ENCODE peak calls at places on chromosomes 12 and 14, in five cellular contexts. G is uterus, B is HCT116, K is endothelial cell of umbilical vein, H is spleen. Z is an unnamed sample.

GRCh38 chr12:17062296-17063061 is 456.5 kb upstream of the LMO3 start:
- DNase-seq in K (no peak), G (no peak), H (no peak), B (no peak), Z (no peak)

GRCh38 chr12:72523754-72524153 is 251.6 kb downstream of the TRHDE start:
- DNase-seq in G (no peak), H (no peak), K (no peak), B (no peak), Z (no peak)

GRCh38 chr12:69966409-69966808 is 141.4 kb downstream of the MYRFL start:
- DNase-seq in G (no peak), K (no peak), B (peak; percentile 65), H (no peak), Z (no peak)

GRCh38 chr12:16150290-16150689 is 127.2 kb downstream of the SLC15A5 start:
- DNase-seq in G (no peak), H (no peak), K (no peak), B (no peak), Z (no peak)

GRCh38 chr14:76584271-76584702 is 177.0 kb upstream of the VASH1 start:
- DNase-seq in B (no peak), H (no peak), K (peak; percentile 91), G (peak; percentile 17), Z (peak; percentile 3)

GRCh38 chr14:24147761-24148428 is 597 bp downstream of the RNF31 start:
- DNase-seq in G (no peak), H (no peak), B (no peak), K (no peak), Z (no peak)

GRCh38 chr12:68498736-68499135 is 112.0 kb upstream of the RAP1B start:
- DNase-seq in H (no peak), K (no peak), B (no peak), G (no peak), Z (no peak)

GRCh38 chr12:117695956-117696355 is 272.8 kb downstream of the KSR2 start:
- DNase-seq in G (no peak), H (no peak), K (no peak), B (no peak), Z (no peak)

GRCh38 chr12:19177754-19178153 is 48.2 kb downstream of the PLEKHA5 start:
- DNase-seq in H (no peak), K (no peak), G (no peak), B (no peak), Z (no peak)

GRCh38 chr12:101855364-101855884 is 22.0 kb upstream of the DRAM1 start:
- DNase-seq in B (no peak), K (peak; percentile 63), G (no peak), H (no peak), Z (no peak)

GRCh38 chr14:88628033-88628432 is 65.2 kb downstream of the ZC3H14 start:
- DNase-seq in H (no peak), G (no peak), K (no peak), B (no peak), Z (no peak)

GRCh38 chr14:29216316-29216715 is 449.7 kb downstream of the FOXG1 start:
- DNase-seq in G (no peak), K (no peak), H (no peak), B (no peak), Z (no peak)

GRCh38 chr12:12376636-12377448 is 20.0 kb downstream of the BORCS5 start:
- DNase-seq in H (no peak), B (peak; percentile 65), K (peak; percentile 73), G (peak; percentile 50), Z (no peak)

GRCh38 chr14:47509957-47510356 is 165.4 kb downstream of the MDGA2 start:
- DNase-seq in G (no peak), B (no peak), K (no peak), H (no peak), Z (no peak)

GRCh38 chr14:38138581-38139138 is 69.0 kb upstream of the SSTR1 start:
- DNase-seq in B (no peak), H (no peak), G (no peak), K (no peak), Z (no peak)

GRCh38 chr12:1013618-1014489 is 22.8 kb downstream of the ERC1 start:
- DNase-seq in G (no peak), K (peak; percentile 64), B (peak; percentile 66), H (no peak), Z (peak; percentile 43)

GRCh38 chr12:106131671-106132070 is 7.1 kb downstream of the NUAK1 start:
- DNase-seq in H (no peak), B (no peak), G (no peak), K (no peak), Z (no peak)

GRCh38 chr14:64943556-64943955 is 1.0 kb upstream of the GPX2 start:
- DNase-seq in B (no peak), H (peak; percentile 68), G (no peak), K (no peak), Z (peak; percentile 50)

GRCh38 chr12:126480396-126480795 is 1415.2 kb downstream of the AACS start:
- DNase-seq in B (no peak), H (no peak), G (no peak), K (no peak), Z (no peak)

GRCh38 chr12:55974308-55974724 is 438 bp downstream of the RAB5B start:
- DNase-seq in H (no peak), B (no peak), G (no peak), K (peak; percentile 47), Z (peak; percentile 62)

GRCh38 chr14:88518592-88519512 is 36.0 kb downstream of the PTPN21 start:
- DNase-seq in G (no peak), B (no peak), H (no peak), K (peak; percentile 6), Z (no peak)

GRCh38 chr12:62865090-62865489 is 69.9 kb downstream of the PPM1H start:
- DNase-seq in B (no peak), H (no peak), K (no peak), G (no peak), Z (no peak)

GRCh38 chr14:102659797-102660196 is 67.3 kb downstream of the RCOR1 start:
- DNase-seq in G (no peak), H (no peak), K (no peak), B (no peak), Z (no peak)

GRCh38 chr14:68384335-68384734 is 408.5 kb downstream of the ZFP36L1 start:
- DNase-seq in G (no peak), K (no peak), B (no peak), H (no peak), Z (peak; percentile 51)

GRCh38 chr14:74963178-74963704 is 7.8 kb upstream of the PGF start:
- DNase-seq in H (peak; percentile 70), K (no peak), B (no peak), G (no peak), Z (no peak)
- TF ChIP-seq POLR2A in H (no peak), K (no peak), B (no peak), G (no peak), Z (no peak)

DNA sequence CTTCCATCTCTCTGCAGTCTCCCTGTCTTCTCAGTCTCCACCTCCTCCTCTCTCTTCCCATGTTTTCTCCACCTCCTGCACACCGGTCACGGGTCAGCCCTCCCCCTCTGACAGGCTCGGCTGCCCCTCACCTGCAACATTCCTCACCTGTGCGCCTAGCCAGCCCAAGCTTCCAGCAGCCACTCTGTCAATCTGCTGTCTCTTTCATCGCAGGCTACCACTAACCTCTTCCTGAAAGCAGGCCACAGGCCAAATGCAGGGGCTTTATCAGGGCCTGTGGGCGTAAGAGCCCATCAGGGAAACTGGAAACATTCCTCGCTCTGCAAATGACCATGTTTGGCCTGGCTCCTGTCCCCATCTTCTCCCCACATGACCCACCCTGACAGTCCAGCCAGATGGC is 34.5 kb downstream of the CMKLR1 start:
- DNase-seq in H (no peak), K (no peak), B (no peak), G (no peak), Z (no peak)
- TF ChIP-seq CTCF in H (no peak), K (no peak), B (no peak), G (no peak), Z (no peak)

GRCh38 chr14:95533391-95533821 is 1.4 kb upstream of the GLRX5 start:
- DNase-seq in K (peak; percentile 67), H (no peak), B (no peak), G (no peak), Z (no peak)

GRCh38 chr14:95535226-95536021 is 574 bp downstream of the GLRX5 start:
- DNase-seq in G (no peak), B (no peak), K (peak; percentile 32), H (peak; percentile 93), Z (no peak)

GRCh38 chr14:95536036-95536577 is 1.3 kb downstream of the GLRX5 start:
- DNase-seq in H (no peak), B (no peak), G (no peak), K (no peak), Z (no peak)

GRCh38 chr14:95533822-95534221 is 1.0 kb upstream of the GLRX5 start:
- DNase-seq in B (no peak), H (peak; percentile 81), K (no peak), G (no peak), Z (peak; percentile 27)

GRCh38 chr14:95534299-95535225 is at the start of gene GLRX5:
- DNase-seq in K (peak; percentile 100), B (peak; percentile 100), H (peak; percentile 99), G (peak; percentile 100), Z (peak; percentile 99)
- TF ChIP-seq POLR2A in K (peak; percentile 65), B (peak; percentile 36), H (no peak), G (no peak), Z (peak; percentile 78)

GRCh38 chr14:20418501-20418909 is 5.2 kb upstream of the TEP1 start:
- DNase-seq in H (no peak), G (no peak), K (no peak), B (no peak), Z (no peak)

GRCh38 chr14:20427231-20428009 is 8.5 kb downstream of the KLHL33 start:
- DNase-seq in K (peak; percentile 72), G (no peak), B (peak; percentile 13), H (no peak), Z (no peak)

GRCh38 chr14:20421267-20421666 is 8.0 kb upstream of the TEP1 start:
- DNase-seq in H (no peak), K (no peak), B (no peak), G (no peak), Z (no peak)

GRCh38 chr14:20419404-20419803 is 6.1 kb upstream of the TEP1 start:
- DNase-seq in H (no peak), B (no peak), G (no peak), K (no peak), Z (peak; percentile 37)

GRCh38 chr14:20422886-20423285 is 9.6 kb upstream of the TEP1 start:
- DNase-seq in B (no peak), K (no peak), H (no peak), G (no peak), Z (no peak)
- TF ChIP-seq CTCF in B (no peak), K (no peak), H (no peak), G (no peak), Z (no peak)

GRCh38 chr12:121793836-121794531 is 496 bp upstream of the RHOF start:
- DNase-seq in B (peak; percentile 89), K (peak; percentile 94), H (peak; percentile 100), G (peak; percentile 90), Z (peak; percentile 92)
- TF ChIP-seq POLR2A in B (peak; percentile 43), K (peak; percentile 80), H (no peak), G (peak; percentile 25), Z (peak; percentile 26)

GRCh38 chr12:4959381-4959780 is 49.7 kb downstream of the KCNA1 start:
- DNase-seq in B (no peak), K (no peak), H (no peak), G (no peak), Z (no peak)

GRCh38 chr12:4957781-4958180 is 48.1 kb downstream of the KCNA1 start:
- DNase-seq in K (no peak), H (no peak), G (no peak), B (no peak), Z (no peak)

GRCh38 chr12:4960547-4960946 is 50.8 kb downstream of the KCNA1 start:
- DNase-seq in K (no peak), H (no peak), B (no peak), G (no peak), Z (no peak)

GRCh38 chr12:4960030-4960429 is 50.3 kb downstream of the KCNA1 start:
- DNase-seq in G (no peak), B (no peak), H (no peak), K (no peak), Z (no peak)

GRCh38 chr12:4958697-4959375 is 49.1 kb downstream of the KCNA1 start:
- DNase-seq in H (no peak), G (no peak), K (no peak), B (no peak), Z (no peak)
- TF ChIP-seq CTCF in H (no peak), G (no peak), K (no peak), B (no peak), Z (no peak)

Z was measured in adrenal gland.